ENCODE peak calls at places on chromosomes 4 and X, in four cellular contexts. One of them, this sample, is unnamed.

GRCh38 chr4:38674206-38675144 is 10.5 kb downstream of the KLF3 start:
- DNase-seq in naive thymus-derived CD8-positive, alpha-beta T cell: no peak
- DNase-seq in activated naive CD4-positive, alpha-beta T cell treated with anti-CD3 and anti-CD28 coated beads for 36 hours: no peak
- DNase-seq in AG08396: no peak
- DNase-seq in this sample: no peak

GRCh38 chr4:102825261-102826071 is 1.9 kb downstream of the UBE2D3 start:
- DNase-seq in naive thymus-derived CD8-positive, alpha-beta T cell: no peak
- DNase-seq in activated naive CD4-positive, alpha-beta T cell treated with anti-CD3 and anti-CD28 coated beads for 36 hours: peak
- DNase-seq in AG08396: no peak
- DNase-seq in this sample: peak

GRCh38 chr4:120432451-120432850 is 365.8 kb upstream of the MAD2L1 start:
- DNase-seq in naive thymus-derived CD8-positive, alpha-beta T cell: no peak
- DNase-seq in activated naive CD4-positive, alpha-beta T cell treated with anti-CD3 and anti-CD28 coated beads for 36 hours: no peak
- DNase-seq in AG08396: no peak
- DNase-seq in this sample: no peak

GRCh38 chr4:102076622-102077021 is 268.7 kb downstream of the SLC39A8 start:
- DNase-seq in naive thymus-derived CD8-positive, alpha-beta T cell: no peak
- DNase-seq in activated naive CD4-positive, alpha-beta T cell treated with anti-CD3 and anti-CD28 coated beads for 36 hours: no peak
- DNase-seq in AG08396: no peak
- DNase-seq in this sample: no peak

GRCh38 chr4:8316911-8317351 is 47.4 kb downstream of the HTRA3 start:
- DNase-seq in naive thymus-derived CD8-positive, alpha-beta T cell: peak
- DNase-seq in activated naive CD4-positive, alpha-beta T cell treated with anti-CD3 and anti-CD28 coated beads for 36 hours: no peak
- DNase-seq in AG08396: no peak
- DNase-seq in this sample: no peak

GRCh38 chrX:28120076-28120475 is 138.8 kb upstream of the DCAF8L1 start:
- DNase-seq in naive thymus-derived CD8-positive, alpha-beta T cell: no peak
- DNase-seq in activated naive CD4-positive, alpha-beta T cell treated with anti-CD3 and anti-CD28 coated beads for 36 hours: no peak
- DNase-seq in AG08396: no peak
- DNase-seq in this sample: no peak

GRCh38 chr4:16024009-16024408 is 59.8 kb downstream of the PROM1 start:
- DNase-seq in naive thymus-derived CD8-positive, alpha-beta T cell: no peak
- DNase-seq in activated naive CD4-positive, alpha-beta T cell treated with anti-CD3 and anti-CD28 coated beads for 36 hours: no peak
- DNase-seq in AG08396: no peak
- DNase-seq in this sample: no peak

GRCh38 chr4:21544410-21544809 is 404.2 kb downstream of the KCNIP4 start:
- DNase-seq in naive thymus-derived CD8-positive, alpha-beta T cell: no peak
- DNase-seq in activated naive CD4-positive, alpha-beta T cell treated with anti-CD3 and anti-CD28 coated beads for 36 hours: no peak
- DNase-seq in AG08396: no peak
- DNase-seq in this sample: no peak

GRCh38 chr4:1363540-1363939 is 16.5 kb downstream of the UVSSA start:
- DNase-seq in naive thymus-derived CD8-positive, alpha-beta T cell: no peak
- DNase-seq in activated naive CD4-positive, alpha-beta T cell treated with anti-CD3 and anti-CD28 coated beads for 36 hours: no peak
- DNase-seq in AG08396: no peak
- DNase-seq in this sample: no peak

GRCh38 chr4:157741642-157742041 is 431.2 kb downstream of the GASK1B start:
- DNase-seq in naive thymus-derived CD8-positive, alpha-beta T cell: no peak
- DNase-seq in activated naive CD4-positive, alpha-beta T cell treated with anti-CD3 and anti-CD28 coated beads for 36 hours: no peak
- DNase-seq in AG08396: no peak
- DNase-seq in this sample: no peak

GRCh38 chr4:125520258-125520990 is 205.7 kb downstream of the FAT4 start:
- DNase-seq in naive thymus-derived CD8-positive, alpha-beta T cell: no peak
- DNase-seq in activated naive CD4-positive, alpha-beta T cell treated with anti-CD3 and anti-CD28 coated beads for 36 hours: no peak
- DNase-seq in AG08396: no peak
- DNase-seq in this sample: no peak

GRCh38 chr4:8132947-8133705 is 25.5 kb downstream of the ABLIM2 start:
- DNase-seq in naive thymus-derived CD8-positive, alpha-beta T cell: no peak
- DNase-seq in activated naive CD4-positive, alpha-beta T cell treated with anti-CD3 and anti-CD28 coated beads for 36 hours: no peak
- DNase-seq in AG08396: peak
- DNase-seq in this sample: no peak

GRCh38 chr4:7365472-7366179 is 69.1 kb downstream of the PSAPL1 start:
- DNase-seq in naive thymus-derived CD8-positive, alpha-beta T cell: no peak
- DNase-seq in activated naive CD4-positive, alpha-beta T cell treated with anti-CD3 and anti-CD28 coated beads for 36 hours: no peak
- DNase-seq in AG08396: no peak
- DNase-seq in this sample: no peak

GRCh38 chr4:40525811-40526598 is 103.7 kb downstream of the RBM47 start:
- DNase-seq in naive thymus-derived CD8-positive, alpha-beta T cell: no peak
- DNase-seq in activated naive CD4-positive, alpha-beta T cell treated with anti-CD3 and anti-CD28 coated beads for 36 hours: no peak
- DNase-seq in AG08396: peak
- DNase-seq in this sample: peak

GRCh38 chrX:40009462-40009851 is 88.3 kb downstream of the BCOR start:
- DNase-seq in naive thymus-derived CD8-positive, alpha-beta T cell: no peak
- DNase-seq in activated naive CD4-positive, alpha-beta T cell treated with anti-CD3 and anti-CD28 coated beads for 36 hours: no peak
- DNase-seq in AG08396: no peak
- DNase-seq in this sample: no peak

GRCh38 chr4:71709961-71710360 is 73.9 kb downstream of the GC start:
- DNase-seq in naive thymus-derived CD8-positive, alpha-beta T cell: no peak
- DNase-seq in activated naive CD4-positive, alpha-beta T cell treated with anti-CD3 and anti-CD28 coated beads for 36 hours: no peak
- DNase-seq in AG08396: no peak
- DNase-seq in this sample: no peak

GRCh38 chr4:117692538-117692937 is 341.7 kb upstream of the NDST3 start:
- DNase-seq in naive thymus-derived CD8-positive, alpha-beta T cell: no peak
- DNase-seq in activated naive CD4-positive, alpha-beta T cell treated with anti-CD3 and anti-CD28 coated beads for 36 hours: no peak
- DNase-seq in AG08396: no peak
- DNase-seq in this sample: no peak

GRCh38 chr4:150591284-150591874 is 9.4 kb downstream of the MAB21L2 start:
- DNase-seq in naive thymus-derived CD8-positive, alpha-beta T cell: no peak
- DNase-seq in activated naive CD4-positive, alpha-beta T cell treated with anti-CD3 and anti-CD28 coated beads for 36 hours: no peak
- DNase-seq in AG08396: no peak
- DNase-seq in this sample: no peak

GRCh38 chrX:47566841-47567240 is 5.8 kb downstream of the ARAF start:
- DNase-seq in naive thymus-derived CD8-positive, alpha-beta T cell: no peak
- DNase-seq in activated naive CD4-positive, alpha-beta T cell treated with anti-CD3 and anti-CD28 coated beads for 36 hours: no peak
- DNase-seq in AG08396: no peak
- DNase-seq in this sample: no peak

GRCh38 chr4:180336494-180337090 is 1906.6 kb upstream of the TENM3 start:
- DNase-seq in naive thymus-derived CD8-positive, alpha-beta T cell: no peak
- DNase-seq in activated naive CD4-positive, alpha-beta T cell treated with anti-CD3 and anti-CD28 coated beads for 36 hours: no peak
- DNase-seq in AG08396: no peak
- DNase-seq in this sample: no peak

GRCh38 chrX:68658530-68658929 is 11.1 kb downstream of the STARD8 start:
- DNase-seq in naive thymus-derived CD8-positive, alpha-beta T cell: no peak
- DNase-seq in activated naive CD4-positive, alpha-beta T cell treated with anti-CD3 and anti-CD28 coated beads for 36 hours: no peak
- DNase-seq in AG08396: peak
- DNase-seq in this sample: no peak

GRCh38 chr4:170674176-170674575 is 584.4 kb upstream of the AADAT start:
- DNase-seq in naive thymus-derived CD8-positive, alpha-beta T cell: no peak
- DNase-seq in activated naive CD4-positive, alpha-beta T cell treated with anti-CD3 and anti-CD28 coated beads for 36 hours: no peak
- DNase-seq in AG08396: no peak
- DNase-seq in this sample: no peak

GRCh38 chr4:140150636-140150885 is 3.4 kb downstream of the MAML3 start:
- DNase-seq in naive thymus-derived CD8-positive, alpha-beta T cell: no peak
- DNase-seq in activated naive CD4-positive, alpha-beta T cell treated with anti-CD3 and anti-CD28 coated beads for 36 hours: peak
- DNase-seq in AG08396: no peak
- DNase-seq in this sample: no peak

GRCh38 chrX:17405225-17405969 is 30.4 kb downstream of the NHS start:
- DNase-seq in naive thymus-derived CD8-positive, alpha-beta T cell: no peak
- DNase-seq in activated naive CD4-positive, alpha-beta T cell treated with anti-CD3 and anti-CD28 coated beads for 36 hours: no peak
- DNase-seq in AG08396: peak
- DNase-seq in this sample: peak

GRCh38 chrX:134603806-134604700 is 54.2 kb downstream of the PLAC1 start:
- DNase-seq in naive thymus-derived CD8-positive, alpha-beta T cell: no peak
- DNase-seq in activated naive CD4-positive, alpha-beta T cell treated with anti-CD3 and anti-CD28 coated beads for 36 hours: peak
- DNase-seq in AG08396: peak
- DNase-seq in this sample: peak

GRCh38 chr4:20474119-20474518 is 222.4 kb downstream of the SLIT2 start:
- DNase-seq in naive thymus-derived CD8-positive, alpha-beta T cell: no peak
- DNase-seq in activated naive CD4-positive, alpha-beta T cell treated with anti-CD3 and anti-CD28 coated beads for 36 hours: no peak
- DNase-seq in AG08396: peak
- DNase-seq in this sample: no peak

GRCh38 chrX:3178329-3178728 is 137.1 kb downstream of the ARSF start:
- DNase-seq in naive thymus-derived CD8-positive, alpha-beta T cell: no peak
- DNase-seq in activated naive CD4-positive, alpha-beta T cell treated with anti-CD3 and anti-CD28 coated beads for 36 hours: no peak
- DNase-seq in AG08396: no peak
- DNase-seq in this sample: no peak

GRCh38 chr4:168836482-168836881 is 173.6 kb downstream of the CBR4 start:
- DNase-seq in naive thymus-derived CD8-positive, alpha-beta T cell: no peak
- DNase-seq in activated naive CD4-positive, alpha-beta T cell treated with anti-CD3 and anti-CD28 coated beads for 36 hours: no peak
- DNase-seq in AG08396: no peak
- DNase-seq in this sample: no peak

GRCh38 chr4:139584019-139584418 is 28.0 kb upstream of the SETD7 start:
- DNase-seq in naive thymus-derived CD8-positive, alpha-beta T cell: no peak
- DNase-seq in activated naive CD4-positive, alpha-beta T cell treated with anti-CD3 and anti-CD28 coated beads for 36 hours: no peak
- DNase-seq in AG08396: no peak
- DNase-seq in this sample: no peak

GRCh38 chrX:27964432-27964831 is 16.8 kb downstream of the DCAF8L1 start:
- DNase-seq in naive thymus-derived CD8-positive, alpha-beta T cell: no peak
- DNase-seq in activated naive CD4-positive, alpha-beta T cell treated with anti-CD3 and anti-CD28 coated beads for 36 hours: no peak
- DNase-seq in AG08396: no peak
- DNase-seq in this sample: no peak

GRCh38 chr4:22170353-22170752 is 221.8 kb upstream of the KCNIP4 start:
- DNase-seq in naive thymus-derived CD8-positive, alpha-beta T cell: no peak
- DNase-seq in activated naive CD4-positive, alpha-beta T cell treated with anti-CD3 and anti-CD28 coated beads for 36 hours: no peak
- DNase-seq in AG08396: peak
- DNase-seq in this sample: no peak